ENCODE peak calls at places on chromosomes 12 and 14, in four cellular contexts. P, X, C and B are unnamed samples.

GRCh38 chr12:45988259-45988658 is 2.1 kb downstream of the SCAF11 start:
- DNase-seq in P (no peak), C (no peak), X (no peak), B (no peak)

GRCh38 chr12:46808955-46809697 is 16.7 kb downstream of the SLC38A4 start:
- DNase-seq in P (no peak), X (no peak), C (no peak), B (no peak)

GRCh38 chr14:89418452-89418851 is 1.4 kb upstream of the FOXN3 start:
- DNase-seq in X (peak; percentile 23), P (no peak), C (no peak), B (peak; percentile 32)

GRCh38 chr14:50531595-50532501 is 521 bp downstream of the MAP4K5 start:
- DNase-seq in X (peak; percentile 29), P (peak; percentile 21), C (peak; percentile 53), B (peak; percentile 47)

GRCh38 chr14:103675957-103676356 is 39.3 kb downstream of the XRCC3 start:
- DNase-seq in X (no peak), C (no peak), P (no peak), B (no peak)

GRCh38 chr12:27164330-27165045 is 79.6 kb upstream of the STK38L start:
- DNase-seq in X (peak; percentile 85), C (no peak), P (no peak), B (no peak)

GRCh38 chr12:52207895-52208294 is 16.1 kb upstream of the KRT80 start:
- DNase-seq in P (no peak), X (no peak), C (peak; percentile 97), B (no peak)

GRCh38 chr12:25552681-25553080 is 402 bp downstream of the LMNTD1 start:
- DNase-seq in P (no peak), X (no peak), C (no peak), B (no peak)

GRCh38 chr14:102095871-102096568 is 9.2 kb upstream of the HSP90AA1 start:
- DNase-seq in X (no peak), C (no peak), P (no peak), B (no peak)

GRCh38 chr14:32950584-32950983 is 11.9 kb downstream of the NPAS3 start:
- DNase-seq in C (no peak), X (no peak), P (no peak), B (no peak)

GRCh38 chr12:132827763-132828703 is 636 bp downstream of the GOLGA3 start:
- DNase-seq in X (no peak), C (peak; percentile 49), P (peak; percentile 3), B (peak; percentile 28)

GRCh38 chr12:128818065-128819022 is 5.4 kb downstream of the SLC15A4 start:
- DNase-seq in P (no peak), X (no peak), C (no peak), B (no peak)

GRCh38 chr12:2334291-2335088 is 281.7 kb downstream of the CACNA1C start:
- DNase-seq in X (no peak), P (no peak), C (no peak), B (no peak)

GRCh38 chr12:88934163-88934747 is 354.0 kb upstream of the KITLG start:
- DNase-seq in C (no peak), P (no peak), X (no peak), B (no peak)

GRCh38 chr12:79250955-79251354 is 386.4 kb downstream of the SYT1 start:
- DNase-seq in X (no peak), P (no peak), C (no peak), B (no peak)

GRCh38 chr14:84987042-84987441 is 542.9 kb upstream of the FLRT2 start:
- DNase-seq in C (no peak), P (no peak), X (no peak), B (no peak)

GRCh38 chr14:76773956-76774355 is 12.7 kb downstream of the VASH1 start:
- DNase-seq in C (no peak), X (no peak), P (no peak), B (peak; percentile 18)

GRCh38 chr12:53279283-53279869 is 11.3 kb downstream of the ESPL1 start:
- DNase-seq in C (no peak), X (no peak), P (no peak), B (no peak)

GRCh38 chr14:89675590-89675989 is 258.6 kb upstream of the FOXN3 start:
- DNase-seq in X (no peak), P (no peak), C (no peak), B (no peak)

GRCh38 chr12:57128519-57129247 is 400 bp downstream of the LRP1 start:
- DNase-seq in P (no peak), C (no peak), X (no peak), B (peak; percentile 48)

GRCh38 chr14:75295491-75296338 is 17.1 kb downstream of the FOS start:
- DNase-seq in P (peak; percentile 59), C (peak; percentile 90), X (peak; percentile 45), B (peak; percentile 84)

GRCh38 chr14:58479975-58480374 is 52.5 kb downstream of the KIAA0586 start:
- DNase-seq in C (no peak), X (no peak), P (no peak), B (no peak)

GRCh38 chr14:103932791-103933490 is 4.7 kb downstream of the TDRD9 start:
- DNase-seq in X (no peak), C (no peak), P (no peak), B (no peak)

GRCh38 chr14:55433880-55434804 is 6.3 kb downstream of the TBPL2 start:
- DNase-seq in X (no peak), P (no peak), C (no peak), B (no peak)

GRCh38 chr12:75756112-75756511 is 244.7 kb upstream of the KRR1 start:
- DNase-seq in P (no peak), X (no peak), C (no peak), B (no peak)

GRCh38 chr14:36085861-36086260 is 90.7 kb downstream of the PTCSC3 start:
- DNase-seq in C (no peak), P (no peak), X (no peak), B (no peak)

GRCh38 chr12:49111206-49111605 is 559 bp upstream of the LMBR1L start:
- DNase-seq in P (no peak), C (no peak), X (no peak), B (no peak)

GRCh38 chr14:75709207-75709812 is 48.3 kb downstream of the TTLL5 start:
- DNase-seq in C (peak; percentile 85), P (peak; percentile 27), X (peak; percentile 34), B (peak; percentile 85)

GRCh38 chr12:118122264-118122663 is 13.7 kb upstream of the PEBP1 start:
- DNase-seq in C (no peak), P (no peak), X (no peak), B (no peak)

GRCh38 chr12:95300286-95300685 is 82.7 kb downstream of the VEZT start:
- DNase-seq in X (no peak), C (no peak), P (no peak), B (no peak)

GRCh38 chr12:52232916-52233461 is at the start of gene KRT7:
- DNase-seq in X (no peak), C (no peak), P (no peak), B (no peak)

GRCh38 chr12:93624595-93625294 is 52.3 kb downstream of the SOCS2 start:
- DNase-seq in P (no peak), X (peak; percentile 41), C (no peak), B (no peak)

GRCh38 chr12:48157889-48158370 is 615 bp upstream of the ASB8 start:
- DNase-seq in C (no peak), X (no peak), P (no peak), B (no peak)

GRCh38 chr14:39218171-39218769 is 15.4 kb upstream of the MIA2 start:
- DNase-seq in X (no peak), P (no peak), C (peak; percentile 29), B (no peak)

GRCh38 chr14:95453713-95453980 is 62.8 kb downstream of the SYNE3 start:
- DNase-seq in X (no peak), C (no peak), P (no peak), B (no peak)

DNA sequence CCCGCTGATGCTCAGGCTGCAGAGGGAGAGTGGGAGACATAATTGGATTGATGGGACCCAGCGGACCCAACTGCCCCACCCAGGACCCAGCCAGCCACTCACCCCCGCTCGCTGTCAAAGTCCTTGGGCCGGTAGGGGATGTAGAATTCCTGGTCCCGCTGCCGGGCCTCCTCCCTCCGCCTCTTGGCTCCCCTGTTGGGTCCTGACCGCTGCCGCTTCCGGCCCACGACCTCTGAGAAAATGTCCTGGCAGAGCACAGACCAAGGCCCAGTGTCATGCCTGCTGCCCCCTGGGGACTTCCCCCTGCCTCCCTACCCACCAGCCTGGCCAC is 13.5 kb downstream of the CFAP73 start:
- DNase-seq in X (no peak), P (no peak), C (no peak), B (no peak)
- H3K4me1 ChIP-seq in X (no peaks in the 10 kb centered on the region), P (no peaks in the 10 kb centered on the region), C (no peaks in the 10 kb centered on the region), B (no peaks in the 10 kb centered on the region)

DNA sequence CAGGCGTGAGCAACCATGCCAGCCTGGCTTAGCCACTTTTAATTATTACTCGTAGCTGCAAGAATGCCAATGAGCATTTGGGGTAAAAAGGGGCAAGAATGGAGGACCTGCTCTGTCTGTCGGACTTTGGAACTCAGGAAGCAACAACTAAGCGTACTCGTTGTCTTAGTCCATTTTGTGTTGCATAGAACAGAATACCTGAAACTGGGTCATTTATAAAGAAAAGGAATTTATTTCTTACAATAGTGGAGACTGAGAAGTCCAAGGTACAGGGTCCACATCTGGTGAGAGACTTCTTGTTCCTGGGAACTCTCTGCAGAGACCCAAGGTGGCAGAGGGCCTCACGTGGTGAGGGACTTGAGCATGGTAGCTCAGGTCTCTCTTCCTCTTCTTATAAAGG is 29.1 kb downstream of the SLC35E3 start:
- DNase-seq in X (no peak), C (no peak), P (no peak), B (no peak)
- H3K4me3 ChIP-seq in X (no peak overlapping the region), C (no peak overlapping the region), P (no peak overlapping the region), B (no peak overlapping the region)

GRCh38 chr12:66662179-66662578 is 16.7 kb downstream of the GRIP1 start:
- DNase-seq in X (no peak), C (no peak), P (no peak), B (no peak)

GRCh38 chr12:66662729-66663128 is 16.1 kb downstream of the GRIP1 start:
- DNase-seq in P (no peak), X (no peak), C (no peak), B (no peak)

GRCh38 chr12:66663605-66664004 is 15.3 kb downstream of the GRIP1 start:
- DNase-seq in X (no peak), P (no peak), C (no peak), B (no peak)

GRCh38 chr12:66664076-66664475 is 14.8 kb downstream of the GRIP1 start:
- DNase-seq in X (no peak), C (no peak), P (no peak), B (no peak)

GRCh38 chr12:66661357-66661756 is 17.5 kb downstream of the GRIP1 start:
- DNase-seq in C (no peak), P (no peak), X (no peak), B (no peak)
- H3K27ac ChIP-seq in C (no peak overlapping the region), P (no peak overlapping the region), X (no peak overlapping the region), B (no peak overlapping the region)

DNA sequence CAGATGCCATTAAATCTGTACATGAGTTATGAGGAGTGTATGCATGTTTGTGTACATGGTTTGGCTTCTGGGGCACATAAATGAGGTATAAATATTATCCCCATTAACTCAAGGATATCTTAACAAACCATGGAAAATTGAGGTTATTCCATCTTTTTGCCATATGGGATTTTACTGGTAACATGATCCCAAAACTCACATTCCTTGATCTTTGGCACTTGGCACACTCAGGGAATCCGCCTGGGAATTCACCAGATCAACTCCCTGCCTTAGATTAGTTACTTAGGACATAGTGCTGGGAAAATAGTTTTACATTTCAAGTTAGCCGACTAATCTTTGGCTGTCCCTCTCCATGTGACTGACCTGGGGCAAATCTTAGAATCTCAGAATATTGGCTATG is 16.9 kb downstream of the CDKN1B start:
- DNase-seq in C (no peak), X (no peak), P (no peak), B (no peak)
- H3K4me1 ChIP-seq in C (peaks cover 8% of the 10 kb centered on the region), X (peaks cover 27% of the 10 kb centered on the region), P (peaks cover 67% of the 10 kb centered on the region), B (peaks cover 8% of the 10 kb centered on the region)